ENCODE peak calls at places on chromosomes 2 and 18, in four cellular contexts. One of them, this sample, is unnamed.

GRCh38 chr2:43399515-43400245 is 173.3 kb upstream of the ZFP36L2 start:
- DNase-seq in progenitor cell of endocrine pancreas: no peak
- DNase-seq in endodermal cell: no peak
- DNase-seq in mucosa of descending colon: no peak
- DNase-seq in this sample: no peak

GRCh38 chr2:199111461-199111860 is 346.3 kb downstream of the SATB2 start:
- DNase-seq in mucosa of descending colon: no peak
- DNase-seq in endodermal cell: no peak
- DNase-seq in progenitor cell of endocrine pancreas: no peak
- DNase-seq in this sample: no peak

GRCh38 chr18:50158866-50159653 is 35.9 kb downstream of the MYO5B start:
- DNase-seq in mucosa of descending colon: peak; percentile 75
- DNase-seq in endodermal cell: no peak
- DNase-seq in progenitor cell of endocrine pancreas: peak; percentile 23
- DNase-seq in this sample: no peak

GRCh38 chr2:173205375-173205774 is 129.7 kb downstream of the MAP3K20 start:
- DNase-seq in mucosa of descending colon: peak; percentile 43
- DNase-seq in endodermal cell: no peak
- DNase-seq in progenitor cell of endocrine pancreas: no peak
- DNase-seq in this sample: no peak

GRCh38 chr2:46876741-46877384 is 38.7 kb downstream of the MCFD2 start:
- DNase-seq in endodermal cell: no peak
- DNase-seq in progenitor cell of endocrine pancreas: no peak
- DNase-seq in mucosa of descending colon: peak; percentile 45
- DNase-seq in this sample: no peak

GRCh38 chr2:1654696-1655374 is 89.5 kb downstream of the PXDN start:
- DNase-seq in progenitor cell of endocrine pancreas: no peak
- DNase-seq in endodermal cell: peak; percentile 29
- DNase-seq in mucosa of descending colon: no peak
- DNase-seq in this sample: no peak

GRCh38 chr2:65300134-65300771 is 72.6 kb downstream of the ACTR2 start:
- DNase-seq in mucosa of descending colon: peak; percentile 16
- DNase-seq in endodermal cell: no peak
- DNase-seq in progenitor cell of endocrine pancreas: no peak
- DNase-seq in this sample: no peak

GRCh38 chr2:129888896-129889295 is 90.6 kb upstream of the RAB6C start:
- DNase-seq in endodermal cell: peak; percentile 45
- DNase-seq in mucosa of descending colon: no peak
- DNase-seq in progenitor cell of endocrine pancreas: no peak
- DNase-seq in this sample: no peak

GRCh38 chr2:579351-579886 is 97.8 kb downstream of the TMEM18 start:
- DNase-seq in progenitor cell of endocrine pancreas: no peak
- DNase-seq in endodermal cell: peak; percentile 24
- DNase-seq in mucosa of descending colon: no peak
- DNase-seq in this sample: no peak

GRCh38 chr2:172330060-172330671 is 97.2 kb upstream of the ITGA6 start:
- DNase-seq in progenitor cell of endocrine pancreas: no peak
- DNase-seq in mucosa of descending colon: peak; percentile 71
- DNase-seq in endodermal cell: peak; percentile 37
- DNase-seq in this sample: no peak

GRCh38 chr18:51107594-51108305 is 77.7 kb downstream of the SMAD4 start:
- DNase-seq in endodermal cell: peak; percentile 28
- DNase-seq in mucosa of descending colon: no peak
- DNase-seq in progenitor cell of endocrine pancreas: no peak
- DNase-seq in this sample: no peak

GRCh38 chr18:74116628-74117554 is 30.7 kb downstream of the FBXO15 start:
- DNase-seq in mucosa of descending colon: peak; percentile 63
- DNase-seq in endodermal cell: peak; percentile 69
- DNase-seq in progenitor cell of endocrine pancreas: no peak
- DNase-seq in this sample: peak; percentile 10

GRCh38 chr2:46334389-46335345 is 37.5 kb downstream of the EPAS1 start:
- DNase-seq in progenitor cell of endocrine pancreas: no peak
- DNase-seq in endodermal cell: no peak
- DNase-seq in mucosa of descending colon: no peak
- DNase-seq in this sample: no peak

GRCh38 chr2:187358531-187358930 is 89.5 kb downstream of the CALCRL start:
- DNase-seq in endodermal cell: no peak
- DNase-seq in progenitor cell of endocrine pancreas: no peak
- DNase-seq in mucosa of descending colon: no peak
- DNase-seq in this sample: no peak

GRCh38 chr18:51278045-51278649 is 80.7 kb upstream of the MEX3C start:
- DNase-seq in progenitor cell of endocrine pancreas: peak; percentile 11
- DNase-seq in mucosa of descending colon: peak; percentile 54
- DNase-seq in endodermal cell: peak; percentile 90
- DNase-seq in this sample: peak; percentile 60

GRCh38 chr18:46324556-46324955 is 220.4 kb downstream of the HAUS1 start:
- DNase-seq in endodermal cell: no peak
- DNase-seq in mucosa of descending colon: no peak
- DNase-seq in progenitor cell of endocrine pancreas: no peak
- DNase-seq in this sample: no peak

GRCh38 chr2:124039032-124039431 is 13.9 kb downstream of the CNTNAP5 start:
- DNase-seq in endodermal cell: no peak
- DNase-seq in progenitor cell of endocrine pancreas: no peak
- DNase-seq in mucosa of descending colon: no peak
- DNase-seq in this sample: no peak

GRCh38 chr2:18927525-18928232 is 338.3 kb upstream of the NT5C1B start:
- DNase-seq in progenitor cell of endocrine pancreas: no peak
- DNase-seq in endodermal cell: no peak
- DNase-seq in mucosa of descending colon: no peak
- DNase-seq in this sample: no peak

GRCh38 chr18:46332956-46333355 is 228.8 kb downstream of the HAUS1 start:
- DNase-seq in progenitor cell of endocrine pancreas: no peak
- DNase-seq in mucosa of descending colon: no peak
- DNase-seq in endodermal cell: peak; percentile 66
- DNase-seq in this sample: peak; percentile 22

GRCh38 chr2:86556508-86556907 is 6.7 kb downstream of the CHMP3 start:
- DNase-seq in mucosa of descending colon: peak; percentile 23
- DNase-seq in progenitor cell of endocrine pancreas: no peak
- DNase-seq in endodermal cell: no peak
- DNase-seq in this sample: no peak

GRCh38 chr2:109611467-109612095 is 2.2 kb downstream of the SEPTIN10 start:
- DNase-seq in endodermal cell: no peak
- DNase-seq in mucosa of descending colon: no peak
- DNase-seq in progenitor cell of endocrine pancreas: no peak
- DNase-seq in this sample: no peak

GRCh38 chr2:10059016-10059351 is 15.6 kb downstream of the KLF11 start:
- DNase-seq in mucosa of descending colon: no peak
- DNase-seq in progenitor cell of endocrine pancreas: no peak
- DNase-seq in endodermal cell: no peak
- DNase-seq in this sample: no peak

GRCh38 chr18:35355140-35355618 is 11.0 kb upstream of the ZNF24 start:
- DNase-seq in mucosa of descending colon: peak; percentile 79
- DNase-seq in endodermal cell: peak; percentile 86
- DNase-seq in progenitor cell of endocrine pancreas: peak; percentile 31
- DNase-seq in this sample: peak; percentile 63

DNA sequence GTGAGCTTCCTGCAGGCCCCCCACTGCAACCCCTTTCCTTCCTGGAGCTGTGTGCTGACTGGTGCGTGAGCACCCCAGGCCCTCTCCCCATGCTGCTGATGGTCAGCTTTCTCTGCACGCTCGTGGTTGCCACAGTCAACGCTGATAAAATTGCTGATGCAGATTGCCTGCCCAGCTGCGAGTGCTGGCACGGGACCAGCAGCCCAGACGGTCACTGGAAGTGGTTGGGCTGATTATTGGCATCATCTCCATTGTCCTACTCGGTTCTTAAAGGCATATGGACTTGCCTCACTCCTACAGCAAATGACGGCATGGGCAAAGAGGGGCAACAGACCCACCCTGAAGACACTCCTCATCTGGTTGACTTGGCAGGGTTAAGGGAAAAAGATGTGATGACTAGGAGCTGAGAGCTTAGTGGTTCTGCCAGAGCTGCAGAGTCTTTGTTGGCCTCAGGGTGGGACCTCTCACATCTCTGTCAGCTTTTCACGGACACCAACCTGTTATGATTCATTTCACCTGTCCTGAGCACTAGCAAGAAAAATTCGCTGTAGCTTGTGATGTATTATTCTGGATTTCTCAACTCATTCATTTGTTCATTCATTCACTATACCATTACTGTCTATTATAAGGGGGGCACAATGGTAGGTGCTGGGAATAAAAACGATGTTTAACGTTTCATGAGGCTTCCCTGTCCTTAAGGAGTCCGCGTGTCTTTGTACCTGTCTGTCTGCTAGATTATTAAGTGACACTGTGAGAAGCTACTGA is 38.4 kb downstream of the PAX8 start:
- DNase-seq in endodermal cell: no peak
- DNase-seq in progenitor cell of endocrine pancreas: no peak
- DNase-seq in mucosa of descending colon: peak; percentile 74
- DNase-seq in this sample: no peak
- TF ChIP-seq CTCF in endodermal cell: no peak
- TF ChIP-seq CTCF in progenitor cell of endocrine pancreas: no peak
- TF ChIP-seq CTCF in mucosa of descending colon: no peak
- TF ChIP-seq CTCF in this sample: no peak

DNA sequence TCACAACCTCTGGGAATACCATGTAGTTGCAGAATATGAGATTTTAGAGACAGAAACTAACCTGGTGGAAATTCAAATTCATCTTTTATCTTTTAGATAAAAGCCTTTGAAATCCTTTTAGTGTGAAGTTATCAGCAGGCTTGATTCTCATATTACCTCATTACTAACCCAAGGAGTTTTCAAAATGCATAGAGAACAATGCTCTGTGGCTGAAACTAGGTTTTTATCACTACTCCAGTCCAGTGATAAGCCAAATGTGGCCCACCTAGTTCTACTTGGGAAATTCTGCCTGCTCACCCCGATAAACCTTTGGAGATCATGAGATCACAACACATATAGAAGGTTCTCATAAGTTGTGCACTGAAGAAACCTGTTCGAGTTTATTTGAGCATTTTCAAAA is 121.7 kb downstream of the MMADHC start:
- DNase-seq in endodermal cell: no peak
- DNase-seq in mucosa of descending colon: no peak
- DNase-seq in progenitor cell of endocrine pancreas: no peak
- DNase-seq in this sample: no peak
- TF ChIP-seq CTCF in endodermal cell: no peak
- TF ChIP-seq CTCF in mucosa of descending colon: no peak
- TF ChIP-seq CTCF in progenitor cell of endocrine pancreas: no peak
- TF ChIP-seq CTCF in this sample: no peak

GRCh38 chr2:235170536-235171510 is 219.0 kb downstream of the SH3BP4 start:
- DNase-seq in endodermal cell: peak; percentile 67
- DNase-seq in mucosa of descending colon: peak; percentile 55
- DNase-seq in progenitor cell of endocrine pancreas: no peak
- DNase-seq in this sample: peak; percentile 13
- TF ChIP-seq CTCF in endodermal cell: peak; percentile 57
- TF ChIP-seq CTCF in mucosa of descending colon: no peak
- TF ChIP-seq CTCF in progenitor cell of endocrine pancreas: peak; percentile 36
- TF ChIP-seq CTCF in this sample: peak; percentile 15

GRCh38 chr2:179243046-179243445 is 21.6 kb downstream of the SESTD1 start:
- DNase-seq in mucosa of descending colon: no peak
- DNase-seq in endodermal cell: no peak
- DNase-seq in progenitor cell of endocrine pancreas: no peak
- DNase-seq in this sample: no peak
- TF ChIP-seq CTCF in mucosa of descending colon: no peak
- TF ChIP-seq CTCF in endodermal cell: no peak
- TF ChIP-seq CTCF in progenitor cell of endocrine pancreas: no peak
- TF ChIP-seq CTCF in this sample: no peak

GRCh38 chr2:70472256-70472905 is 81.2 kb downstream of the TGFA start:
- DNase-seq in progenitor cell of endocrine pancreas: no peak
- DNase-seq in mucosa of descending colon: no peak
- DNase-seq in endodermal cell: no peak
- DNase-seq in this sample: peak; percentile 22
- TF ChIP-seq CTCF in progenitor cell of endocrine pancreas: no peak
- TF ChIP-seq CTCF in mucosa of descending colon: no peak
- TF ChIP-seq CTCF in endodermal cell: no peak
- TF ChIP-seq CTCF in this sample: no peak

DNA sequence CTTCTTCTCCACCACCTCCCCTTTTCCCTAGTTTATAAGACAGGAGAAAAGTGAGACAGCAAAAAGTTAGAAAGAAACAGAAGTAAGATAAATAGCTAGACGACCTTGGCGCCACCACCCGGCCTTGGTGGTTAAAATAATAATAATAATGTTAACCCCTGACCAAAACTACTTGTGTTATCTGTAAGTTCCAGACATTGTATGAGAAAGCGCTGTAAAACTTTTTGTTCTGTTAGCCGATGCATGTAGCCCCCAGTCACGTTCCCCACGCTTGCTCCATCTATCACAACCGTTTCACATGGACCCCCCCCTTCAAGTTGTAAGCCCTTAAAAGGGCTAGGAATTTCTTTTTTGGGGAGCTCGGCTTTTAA is 1.5 kb upstream of the BUB1 start:
- DNase-seq in mucosa of descending colon: peak; percentile 27
- DNase-seq in endodermal cell: no peak
- DNase-seq in progenitor cell of endocrine pancreas: no peak
- DNase-seq in this sample: no peak
- TF ChIP-seq CTCF in mucosa of descending colon: no peak
- TF ChIP-seq CTCF in endodermal cell: peak; percentile 29
- TF ChIP-seq CTCF in progenitor cell of endocrine pancreas: no peak
- TF ChIP-seq CTCF in this sample: no peak

DNA sequence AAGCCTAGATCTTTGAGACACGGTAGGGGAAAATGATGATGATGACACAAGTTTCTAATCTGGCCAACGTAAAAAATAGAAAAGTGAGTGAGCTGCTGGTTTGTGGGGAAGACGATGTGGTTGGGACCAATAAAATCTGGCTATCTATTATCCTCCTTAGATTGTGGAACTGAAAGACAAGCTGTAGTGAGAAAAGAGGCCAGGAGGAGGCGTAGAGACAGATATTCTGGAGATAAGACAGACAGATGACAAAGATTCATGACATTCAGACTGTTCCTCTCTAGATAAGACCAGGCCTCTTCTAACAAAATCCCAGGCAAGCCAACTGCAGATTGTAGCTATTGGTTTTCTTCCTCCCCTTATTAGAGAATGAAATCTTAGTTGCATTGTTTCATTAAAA is 376.3 kb upstream of the UBE2E3 start:
- DNase-seq in endodermal cell: peak; percentile 77
- DNase-seq in progenitor cell of endocrine pancreas: no peak
- DNase-seq in mucosa of descending colon: peak; percentile 61
- DNase-seq in this sample: peak; percentile 4
- TF ChIP-seq CTCF in endodermal cell: peak; percentile 78
- TF ChIP-seq CTCF in progenitor cell of endocrine pancreas: no peak
- TF ChIP-seq CTCF in mucosa of descending colon: no peak
- TF ChIP-seq CTCF in this sample: peak; percentile 26

GRCh38 chr2:67726416-67726815 is 329.3 kb downstream of the ETAA1 start:
- DNase-seq in endodermal cell: no peak
- DNase-seq in progenitor cell of endocrine pancreas: no peak
- DNase-seq in mucosa of descending colon: peak; percentile 12
- DNase-seq in this sample: no peak
- TF ChIP-seq CTCF in endodermal cell: no peak
- TF ChIP-seq CTCF in progenitor cell of endocrine pancreas: no peak
- TF ChIP-seq CTCF in mucosa of descending colon: no peak
- TF ChIP-seq CTCF in this sample: no peak

DNA sequence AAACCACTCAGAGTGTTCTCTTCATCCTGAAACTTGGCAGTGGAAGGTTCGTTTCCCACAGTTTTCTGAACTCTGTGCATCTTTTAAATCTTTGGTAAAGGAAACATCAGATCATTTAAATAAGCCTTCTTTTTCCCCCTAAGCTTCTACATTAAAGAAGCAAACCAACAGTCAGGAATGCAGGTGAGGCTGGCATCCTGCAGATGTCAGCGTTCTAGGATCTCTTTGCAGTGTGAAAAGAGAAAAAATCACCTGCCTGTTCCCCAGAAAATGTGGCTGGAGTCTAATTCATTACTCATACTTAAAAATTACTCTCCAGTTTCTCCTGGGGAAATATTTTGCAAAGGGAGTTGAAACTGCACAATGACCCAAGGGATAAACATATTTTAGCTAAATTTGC is 64.5 kb upstream of the ZCCHC2 start:
- DNase-seq in progenitor cell of endocrine pancreas: no peak
- DNase-seq in mucosa of descending colon: no peak
- DNase-seq in endodermal cell: no peak
- DNase-seq in this sample: no peak
- TF ChIP-seq CTCF in progenitor cell of endocrine pancreas: no peak
- TF ChIP-seq CTCF in mucosa of descending colon: no peak
- TF ChIP-seq CTCF in endodermal cell: peak; percentile 52
- TF ChIP-seq CTCF in this sample: no peak

GRCh38 chr2:106542730-106543359 is 55.7 kb downstream of the CD8B2 start:
- DNase-seq in endodermal cell: peak; percentile 93
- DNase-seq in progenitor cell of endocrine pancreas: peak; percentile 76
- DNase-seq in mucosa of descending colon: peak; percentile 89
- DNase-seq in this sample: peak; percentile 88
- TF ChIP-seq CTCF in endodermal cell: peak; percentile 97
- TF ChIP-seq CTCF in progenitor cell of endocrine pancreas: peak; percentile 95
- TF ChIP-seq CTCF in mucosa of descending colon: peak; percentile 89
- TF ChIP-seq CTCF in this sample: peak; percentile 94